ENCODE peak calls at places on chromosomes 16 and 17, in five cellular contexts. One of them, this sample, is unnamed.

GRCh38 chr17:81036128-81036891 is 1.4 kb downstream of the BAIAP2 start:
- DNase-seq in mesenchymal stem cell: peak; percentile 28
- DNase-seq in PC-3: peak; percentile 50
- DNase-seq in neuronal stem cell: no peak
- DNase-seq in HepG2: no peak
- DNase-seq in this sample: no peak

GRCh38 chr16:12468552-12468951 is 335.1 kb downstream of the CPPED1 start:
- DNase-seq in PC-3: no peak
- DNase-seq in neuronal stem cell: no peak
- DNase-seq in mesenchymal stem cell: no peak
- DNase-seq in HepG2: no peak
- DNase-seq in this sample: no peak

GRCh38 chr16:77422196-77422784 is 12.5 kb downstream of the ADAMTS18 start:
- DNase-seq in mesenchymal stem cell: no peak
- DNase-seq in HepG2: no peak
- DNase-seq in neuronal stem cell: no peak
- DNase-seq in PC-3: no peak
- DNase-seq in this sample: no peak

GRCh38 chr16:27723711-27724490 is 174.0 kb downstream of the KATNIP start:
- DNase-seq in PC-3: no peak
- DNase-seq in mesenchymal stem cell: no peak
- DNase-seq in neuronal stem cell: no peak
- DNase-seq in HepG2: no peak
- DNase-seq in this sample: no peak

GRCh38 chr17:47622179-47622549 is 27.6 kb upstream of the KPNB1 start:
- DNase-seq in mesenchymal stem cell: no peak
- DNase-seq in PC-3: no peak
- DNase-seq in HepG2: no peak
- DNase-seq in neuronal stem cell: no peak
- DNase-seq in this sample: no peak

GRCh38 chr16:53680756-53681155 is 22.9 kb downstream of the RPGRIP1L start:
- DNase-seq in HepG2: no peak
- DNase-seq in PC-3: no peak
- DNase-seq in mesenchymal stem cell: no peak
- DNase-seq in neuronal stem cell: no peak
- DNase-seq in this sample: no peak

GRCh38 chr17:67471118-67471517 is 94.0 kb downstream of the PITPNC1 start:
- DNase-seq in mesenchymal stem cell: no peak
- DNase-seq in neuronal stem cell: no peak
- DNase-seq in PC-3: no peak
- DNase-seq in HepG2: no peak
- DNase-seq in this sample: no peak

GRCh38 chr17:7840441-7840840 is 6.4 kb downstream of the KDM6B start:
- DNase-seq in HepG2: no peak
- DNase-seq in PC-3: no peak
- DNase-seq in neuronal stem cell: no peak
- DNase-seq in mesenchymal stem cell: no peak
- DNase-seq in this sample: no peak

GRCh38 chr16:59633996-59634579 is 900.0 kb upstream of the GOT2 start:
- DNase-seq in HepG2: no peak
- DNase-seq in mesenchymal stem cell: peak; percentile 64
- DNase-seq in PC-3: peak; percentile 23
- DNase-seq in neuronal stem cell: no peak
- DNase-seq in this sample: no peak

GRCh38 chr16:35506018-35506897 is 2046.8 kb downstream of the TP53TG3F start:
- DNase-seq in HepG2: no peak
- DNase-seq in PC-3: no peak
- DNase-seq in mesenchymal stem cell: no peak
- DNase-seq in neuronal stem cell: no peak
- DNase-seq in this sample: no peak

GRCh38 chr16:30457743-30458560 is 12.3 kb upstream of the SEPHS2 start:
- DNase-seq in HepG2: no peak
- DNase-seq in neuronal stem cell: no peak
- DNase-seq in PC-3: no peak
- DNase-seq in mesenchymal stem cell: no peak
- DNase-seq in this sample: no peak

GRCh38 chr17:7177210-7177953 is 1.8 kb downstream of the ASGR1 start:
- DNase-seq in HepG2: peak; percentile 72
- DNase-seq in neuronal stem cell: peak; percentile 83
- DNase-seq in PC-3: peak; percentile 66
- DNase-seq in mesenchymal stem cell: peak; percentile 79
- DNase-seq in this sample: no peak

GRCh38 chr16:67110136-67110847 is 551 bp downstream of the PHAF1 start:
- DNase-seq in HepG2: no peak
- DNase-seq in PC-3: no peak
- DNase-seq in mesenchymal stem cell: no peak
- DNase-seq in neuronal stem cell: no peak
- DNase-seq in this sample: no peak

GRCh38 chr16:77775911-77776909 is 12.2 kb upstream of the VAT1L start:
- DNase-seq in neuronal stem cell: no peak
- DNase-seq in PC-3: no peak
- DNase-seq in HepG2: peak; percentile 39
- DNase-seq in mesenchymal stem cell: peak; percentile 37
- DNase-seq in this sample: no peak

GRCh38 chr17:82384730-82385429 is 13.3 kb downstream of the UTS2R start:
- DNase-seq in PC-3: peak; percentile 81
- DNase-seq in mesenchymal stem cell: peak; percentile 22
- DNase-seq in neuronal stem cell: no peak
- DNase-seq in HepG2: peak; percentile 74
- DNase-seq in this sample: peak; percentile 42

GRCh38 chr16:68737046-68737729 is at the start of gene CDH1:
- DNase-seq in HepG2: no peak
- DNase-seq in neuronal stem cell: no peak
- DNase-seq in mesenchymal stem cell: no peak
- DNase-seq in PC-3: peak; percentile 86
- DNase-seq in this sample: no peak

GRCh38 chr16:69118994-69119393 is 13.4 kb downstream of the CHTF8 start:
- DNase-seq in neuronal stem cell: no peak
- DNase-seq in HepG2: no peak
- DNase-seq in PC-3: no peak
- DNase-seq in mesenchymal stem cell: no peak
- DNase-seq in this sample: no peak

GRCh38 chr17:17724991-17725852 is 44.0 kb downstream of the RAI1 start:
- DNase-seq in mesenchymal stem cell: peak; percentile 86
- DNase-seq in HepG2: no peak
- DNase-seq in neuronal stem cell: peak; percentile 77
- DNase-seq in PC-3: no peak
- DNase-seq in this sample: no peak

GRCh38 chr16:54519161-54519685 is 232.6 kb upstream of the IRX3 start:
- DNase-seq in neuronal stem cell: no peak
- DNase-seq in PC-3: no peak
- DNase-seq in HepG2: no peak
- DNase-seq in mesenchymal stem cell: peak; percentile 1
- DNase-seq in this sample: no peak

GRCh38 chr17:82645516-82645915 is 2.7 kb downstream of the WDR45B start:
- DNase-seq in mesenchymal stem cell: no peak
- DNase-seq in HepG2: no peak
- DNase-seq in PC-3: peak; percentile 40
- DNase-seq in neuronal stem cell: no peak
- DNase-seq in this sample: no peak

GRCh38 chr17:49914096-49914490 is 54.9 kb upstream of the DLX4 start:
- DNase-seq in PC-3: no peak
- DNase-seq in HepG2: no peak
- DNase-seq in neuronal stem cell: no peak
- DNase-seq in mesenchymal stem cell: no peak
- DNase-seq in this sample: no peak

DNA sequence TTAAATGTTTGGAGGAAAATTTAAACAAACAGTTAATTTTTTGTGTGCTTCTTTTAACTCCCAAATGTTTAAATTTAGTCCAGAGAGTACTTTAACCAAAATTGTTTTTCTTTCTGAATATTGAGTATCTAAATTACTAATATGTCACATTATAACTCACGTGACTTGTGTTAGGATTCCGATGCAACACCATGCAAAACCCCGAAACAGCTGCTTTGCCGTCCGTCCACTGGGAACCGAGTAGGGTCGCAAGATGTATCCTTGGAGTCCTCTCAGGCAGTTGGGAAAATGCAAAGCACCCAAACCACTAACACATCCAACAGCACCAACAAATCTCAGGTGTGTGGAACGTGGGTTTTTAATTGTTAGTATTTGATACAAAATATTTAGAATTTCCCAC is 38.7 kb upstream of the ADCY7 start:
- DNase-seq in mesenchymal stem cell: no peak
- DNase-seq in PC-3: no peak
- DNase-seq in neuronal stem cell: no peak
- DNase-seq in HepG2: no peak
- DNase-seq in this sample: no peak
- H3K36me3 ChIP-seq in mesenchymal stem cell: peaks cover 13% of the 10 kb centered on the region
- H3K36me3 ChIP-seq in PC-3: peaks cover 6% of the 10 kb centered on the region
- H3K36me3 ChIP-seq in neuronal stem cell: peaks cover 5% of the 10 kb centered on the region
- H3K36me3 ChIP-seq in HepG2: peaks cover 28% of the 10 kb centered on the region
- H3K36me3 ChIP-seq in this sample: peaks cover 10% of the 10 kb centered on the region

GRCh38 chr17:40474419-40475002 is 26.9 kb downstream of the TNS4 start:
- DNase-seq in neuronal stem cell: no peak
- DNase-seq in mesenchymal stem cell: no peak
- DNase-seq in HepG2: no peak
- DNase-seq in PC-3: peak; percentile 26
- DNase-seq in this sample: peak; percentile 55

GRCh38 chr17:40472733-40473452 is 28.5 kb downstream of the TNS4 start:
- DNase-seq in PC-3: peak; percentile 50
- DNase-seq in mesenchymal stem cell: no peak
- DNase-seq in neuronal stem cell: no peak
- DNase-seq in HepG2: no peak
- DNase-seq in this sample: peak; percentile 71

GRCh38 chr17:40471856-40472732 is 28.8 kb downstream of the IGFBP4 start:
- DNase-seq in neuronal stem cell: no peak
- DNase-seq in HepG2: no peak
- DNase-seq in mesenchymal stem cell: peak; percentile 43
- DNase-seq in PC-3: no peak
- DNase-seq in this sample: peak; percentile 49

GRCh38 chr17:40475234-40476210 is 25.9 kb downstream of the TNS4 start:
- DNase-seq in HepG2: no peak
- DNase-seq in PC-3: peak; percentile 7
- DNase-seq in mesenchymal stem cell: no peak
- DNase-seq in neuronal stem cell: no peak
- DNase-seq in this sample: peak; percentile 38

GRCh38 chr17:40473573-40474365 is 27.7 kb downstream of the TNS4 start:
- DNase-seq in mesenchymal stem cell: no peak
- DNase-seq in neuronal stem cell: no peak
- DNase-seq in PC-3: no peak
- DNase-seq in HepG2: no peak
- DNase-seq in this sample: no peak
- H3K4me2 ChIP-seq in mesenchymal stem cell: no peak overlapping the region
- H3K4me2 ChIP-seq in neuronal stem cell: no peak overlapping the region
- H3K4me2 ChIP-seq in PC-3: no peak overlapping the region
- H3K4me2 ChIP-seq in HepG2: no peak overlapping the region
- H3K4me2 ChIP-seq in this sample: no peak overlapping the region

GRCh38 chr17:44467108-44467507 is 36.1 kb downstream of the GPATCH8 start:
- DNase-seq in HepG2: no peak
- DNase-seq in PC-3: no peak
- DNase-seq in mesenchymal stem cell: no peak
- DNase-seq in neuronal stem cell: no peak
- DNase-seq in this sample: no peak

GRCh38 chr17:44465897-44466296 is 37.3 kb downstream of the GPATCH8 start:
- DNase-seq in PC-3: no peak
- DNase-seq in HepG2: no peak
- DNase-seq in mesenchymal stem cell: no peak
- DNase-seq in neuronal stem cell: no peak
- DNase-seq in this sample: no peak

GRCh38 chr17:44466339-44466738 is 36.9 kb downstream of the GPATCH8 start:
- DNase-seq in PC-3: no peak
- DNase-seq in neuronal stem cell: no peak
- DNase-seq in mesenchymal stem cell: no peak
- DNase-seq in HepG2: no peak
- DNase-seq in this sample: no peak

GRCh38 chr17:44465276-44465675 is 37.9 kb downstream of the GPATCH8 start:
- DNase-seq in neuronal stem cell: no peak
- DNase-seq in PC-3: no peak
- DNase-seq in mesenchymal stem cell: no peak
- DNase-seq in HepG2: no peak
- DNase-seq in this sample: no peak

DNA sequence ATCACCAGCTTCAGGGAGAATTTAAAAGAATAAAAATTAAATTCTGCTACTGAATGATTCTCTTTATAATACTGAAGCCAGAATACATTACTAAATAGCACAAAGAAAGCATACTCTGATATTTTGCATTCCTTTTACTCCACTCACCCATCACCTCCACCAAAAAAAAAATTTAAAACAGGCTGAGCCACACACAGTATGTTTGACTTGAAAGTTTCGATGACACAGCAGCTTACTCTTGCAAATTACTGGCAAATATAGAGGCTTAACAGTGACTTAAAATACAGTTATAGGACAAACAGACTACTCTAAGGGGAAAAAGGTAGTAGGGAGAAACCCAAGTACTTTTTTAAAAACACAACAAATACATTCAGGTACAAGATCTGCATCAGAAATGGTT is 39.2 kb downstream of the GPATCH8 start:
- DNase-seq in mesenchymal stem cell: peak; percentile 22
- DNase-seq in neuronal stem cell: no peak
- DNase-seq in PC-3: no peak
- DNase-seq in HepG2: no peak
- DNase-seq in this sample: no peak
- H3K36me3 ChIP-seq in mesenchymal stem cell: peaks cover 7% of the 10 kb centered on the region
- H3K36me3 ChIP-seq in neuronal stem cell: no peaks in the 10 kb centered on the region
- H3K36me3 ChIP-seq in PC-3: peaks cover 13% of the 10 kb centered on the region
- H3K36me3 ChIP-seq in HepG2: peaks cover 3% of the 10 kb centered on the region
- H3K36me3 ChIP-seq in this sample: no peaks in the 10 kb centered on the region

GRCh38 chr17:78624461-78625216 is 47.4 kb upstream of the DNAH17 start:
- DNase-seq in PC-3: peak; percentile 16
- DNase-seq in neuronal stem cell: no peak
- DNase-seq in HepG2: no peak
- DNase-seq in mesenchymal stem cell: no peak
- DNase-seq in this sample: no peak
- H3K4me2 ChIP-seq in PC-3: no peak overlapping the region
- H3K4me2 ChIP-seq in neuronal stem cell: no peak overlapping the region
- H3K4me2 ChIP-seq in HepG2: no peak overlapping the region
- H3K4me2 ChIP-seq in mesenchymal stem cell: no peak overlapping the region
- H3K4me2 ChIP-seq in this sample: no peak overlapping the region

DNA sequence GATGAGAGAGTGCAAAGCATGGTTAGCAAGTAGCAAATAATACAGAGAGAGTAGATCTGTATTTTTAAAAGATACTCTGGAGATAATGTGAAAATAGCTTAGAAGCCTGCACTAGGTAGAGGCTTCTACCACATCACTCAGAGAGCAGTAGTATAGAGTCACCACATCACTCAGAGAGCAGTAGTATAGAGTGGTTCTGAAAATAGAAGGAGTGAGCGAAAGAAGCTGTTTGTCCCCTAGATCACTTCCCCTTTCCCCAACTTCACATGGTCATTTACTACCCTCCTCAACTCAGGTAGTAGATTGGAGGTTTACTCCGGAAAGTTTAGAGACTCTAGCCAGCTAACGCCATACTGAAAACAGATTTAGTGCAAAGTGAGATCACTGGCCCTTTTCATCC is 17.1 kb downstream of the DGKE start:
- DNase-seq in HepG2: no peak
- DNase-seq in PC-3: no peak
- DNase-seq in neuronal stem cell: no peak
- DNase-seq in mesenchymal stem cell: no peak
- DNase-seq in this sample: no peak
- H3K36me3 ChIP-seq in HepG2: peaks cover 2% of the 10 kb centered on the region
- H3K36me3 ChIP-seq in PC-3: peaks cover 26% of the 10 kb centered on the region
- H3K36me3 ChIP-seq in neuronal stem cell: no peaks in the 10 kb centered on the region
- H3K36me3 ChIP-seq in mesenchymal stem cell: peaks cover 8% of the 10 kb centered on the region
- H3K36me3 ChIP-seq in this sample: peaks cover 3% of the 10 kb centered on the region

GRCh38 chr17:64984776-64985521 is 65.7 kb upstream of the LRRC37A3 start:
- DNase-seq in neuronal stem cell: no peak
- DNase-seq in PC-3: peak; percentile 90
- DNase-seq in mesenchymal stem cell: peak; percentile 79
- DNase-seq in HepG2: peak; percentile 58
- DNase-seq in this sample: no peak
- H3K4me2 ChIP-seq in neuronal stem cell: no peak overlapping the region
- H3K4me2 ChIP-seq in PC-3: peak overlapping the region; percentile 70
- H3K4me2 ChIP-seq in mesenchymal stem cell: no peak overlapping the region
- H3K4me2 ChIP-seq in HepG2: peak overlapping the region; percentile 78
- H3K4me2 ChIP-seq in this sample: no peak overlapping the region

This sample was measured in keratinocyte.